ENCODE peak calls at places on chromosomes 2 and 18, in four cellular contexts. F is IMR-90, Y is K562, Q is endothelial cell of umbilical vein. D is an unnamed sample.

GRCh38 chr2:219731173-219731572 is 103.7 kb downstream of the SLC4A3 start:
- DNase-seq in Y (no peak), F (no peak), Q (no peak), D (no peak)

GRCh38 chr2:169823996-169824372 is 721 bp downstream of the METTL5 start:
- DNase-seq in Y (no peak), Q (no peak), F (no peak), D (no peak)

GRCh38 chr2:105645031-105645940 is 99.4 kb upstream of the NCK2 start:
- DNase-seq in Q (no peak), Y (no peak), F (no peak), D (no peak)

GRCh38 chr2:197165020-197165419 is 145.6 kb downstream of the ANKRD44 start:
- DNase-seq in F (no peak), Q (no peak), Y (no peak), D (no peak)

GRCh38 chr18:76443519-76444435 is 51.3 kb downstream of the ZNF516 start:
- DNase-seq in Q (no peak), Y (no peak), F (no peak), D (no peak)

GRCh38 chr2:84816426-84817026 is 64.4 kb downstream of the TRABD2A start:
- DNase-seq in Q (no peak), Y (no peak), F (no peak), D (peak)

GRCh38 chr2:31297751-31298150 is 63.8 kb downstream of the EHD3 start:
- DNase-seq in Q (no peak), Y (no peak), F (peak), D (no peak)

GRCh38 chr2:219912530-219912929 is 285.1 kb downstream of the SLC4A3 start:
- DNase-seq in Y (no peak), Q (no peak), F (peak), D (no peak)

GRCh38 chr2:209097168-209097567 is 326.7 kb upstream of the MAP2 start:
- DNase-seq in Q (no peak), F (no peak), Y (no peak), D (no peak)

GRCh38 chr2:168422584-168422983 is 33.5 kb upstream of the CERS6 start:
- DNase-seq in Q (no peak), F (no peak), Y (no peak), D (peak)

GRCh38 chr2:108607706-108608301 is 73.5 kb downstream of the LIMS1 start:
- DNase-seq in F (peak), Q (peak), Y (peak), D (no peak)

GRCh38 chr2:206158563-206159345 is 490 bp downstream of the NDUFS1 start:
- DNase-seq in Y (no peak), F (peak), Q (no peak), D (no peak)

GRCh38 chr2:6822394-6822793 is 43.3 kb downstream of the CMPK2 start:
- DNase-seq in Q (no peak), Y (no peak), F (no peak), D (no peak)

GRCh38 chr2:39632871-39633270 is 32.8 kb upstream of the TMEM178A start:
- DNase-seq in Y (no peak), F (peak), Q (no peak), D (no peak)

DNA sequence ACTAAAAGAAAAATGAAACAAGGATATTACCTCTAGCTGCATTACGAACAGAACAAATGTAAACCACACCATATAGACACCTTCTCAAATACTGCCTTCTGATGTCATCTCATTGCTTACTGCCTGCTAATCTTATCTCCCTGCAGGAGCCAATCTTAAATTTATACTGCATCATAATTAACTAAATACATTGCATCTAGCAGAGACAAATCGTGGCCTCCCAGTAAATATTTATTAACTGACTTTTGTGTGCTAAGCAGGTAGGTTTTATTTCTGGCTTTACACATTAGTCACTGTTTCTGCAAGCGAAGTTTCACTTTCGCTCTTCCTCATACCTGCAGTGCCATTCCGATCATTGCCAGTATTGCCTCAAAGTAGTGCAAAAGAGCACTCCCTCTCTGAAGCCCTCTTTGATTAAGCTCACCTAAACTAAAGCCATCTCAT is 67.5 kb downstream of the SPATS2L start:
- DNase-seq in F (no peak), Y (no peak), Q (no peak), D (peak)
- TF ChIP-seq FOS in F (no peak), Y (no peak), Q (no peak), D (no peak)

GRCh38 chr2:155846249-155846648 is 486.3 kb downstream of the NR4A2 start:
- DNase-seq in Q (no peak), F (no peak), Y (no peak), D (no peak)

GRCh38 chr2:155852156-155852555 is 480.4 kb downstream of the NR4A2 start:
- DNase-seq in F (no peak), Q (no peak), Y (no peak), D (no peak)
- TF ChIP-seq FOS in F (no peak), Q (no peak), Y (no peak), D (no peak)

GRCh38 chr2:199457147-199458016 is at the start of gene SATB2:
- DNase-seq in Y (peak), Q (peak), F (peak), D (no peak)
- TF ChIP-seq FOS in Y (no peak), Q (peak), F (peak), D (no peak)

GRCh38 chr2:17245921-17246320 is 272.3 kb downstream of the RAD51AP2 start:
- DNase-seq in Q (no peak), F (no peak), Y (no peak), D (no peak)
- TF ChIP-seq FOS in Q (no peak), F (no peak), Y (no peak), D (no peak)

GRCh38 chr2:120736955-120737801 is 1.5 kb downstream of the GLI2 start:
- DNase-seq in F (peak), Y (no peak), Q (no peak), D (no peak)
- TF ChIP-seq FOS in F (no peak), Y (no peak), Q (no peak), D (no peak)

GRCh38 chr2:175310813-175311504 is 129.4 kb upstream of the ATP5MC3 start:
- DNase-seq in F (no peak), Y (no peak), Q (no peak), D (no peak)

GRCh38 chr2:175312137-175312536 is 130.6 kb upstream of the ATP5MC3 start:
- DNase-seq in F (no peak), Y (no peak), Q (no peak), D (no peak)

GRCh38 chr2:175308005-175308404 is 126.5 kb upstream of the ATP5MC3 start:
- DNase-seq in Y (no peak), F (no peak), Q (no peak), D (no peak)

GRCh38 chr2:175304541-175304940 is 123.0 kb upstream of the ATP5MC3 start:
- DNase-seq in F (no peak), Y (no peak), Q (no peak), D (no peak)

GRCh38 chr2:175309799-175310198 is 128.3 kb upstream of the ATP5MC3 start:
- DNase-seq in Q (peak), Y (peak), F (peak), D (no peak)
- TF ChIP-seq FOS in Q (no peak), Y (no peak), F (no peak), D (no peak)

GRCh38 chr2:44005831-44006230 is 10.0 kb upstream of the LRPPRC start:
- DNase-seq in F (peak), Q (no peak), Y (no peak), D (no peak)
- TF ChIP-seq FOS in F (no peak), Q (no peak), Y (no peak), D (no peak)

GRCh38 chr18:9720327-9720726 is 12.2 kb downstream of the RAB31 start:
- DNase-seq in Y (peak), F (no peak), Q (no peak), D (no peak)

GRCh38 chr18:9721893-9722515 is 13.9 kb downstream of the RAB31 start:
- DNase-seq in Q (no peak), F (no peak), Y (no peak), D (no peak)

GRCh38 chr18:9716780-9717563 is 8.9 kb downstream of the RAB31 start:
- DNase-seq in Y (no peak), Q (no peak), F (no peak), D (peak)

GRCh38 chr18:9716375-9716774 is 8.3 kb downstream of the RAB31 start:
- DNase-seq in Q (no peak), Y (no peak), F (no peak), D (no peak)

GRCh38 chr18:9719421-9719981 is 11.4 kb downstream of the RAB31 start:
- DNase-seq in F (peak), Y (no peak), Q (peak), D (no peak)
- TF ChIP-seq FOS in F (peak), Y (no peak), Q (peak), D (no peak)